ENCODE peak calls at places on chromosome 17, in ten cellular contexts. One of them, this sample, is unnamed.
A peak's percentile ranks its signal among the peaks of the same experiment; 100 is the strongest.

GRCh38 chr17:50539762-50540440 is 7.1 kb upstream of the SPATA20 start:
- DNase-seq in heart left ventricle: no peak
- DNase-seq in AG09309: no peak
- DNase-seq in HFF-Myc: no peak
- DNase-seq in GM20000: no peak
- DNase-seq in kidney epithelial cell: no peak
- DNase-seq in A549: no peak
- DNase-seq in psoas muscle: no peak
- DNase-seq in GM13976: no peak
- DNase-seq in RWPE1: peak; percentile 89
- DNase-seq in this sample: no peak

GRCh38 chr17:15289285-15290185 is 24.4 kb upstream of the PMP22 start:
- DNase-seq in heart left ventricle: no peak
- DNase-seq in AG09309: peak; percentile 92
- DNase-seq in HFF-Myc: no peak
- DNase-seq in GM20000: no peak
- DNase-seq in kidney epithelial cell: no peak
- DNase-seq in A549: peak; percentile 92
- DNase-seq in psoas muscle: no peak
- DNase-seq in GM13976: no peak
- DNase-seq in RWPE1: peak; percentile 17
- DNase-seq in this sample: no peak

GRCh38 chr17:61399131-61400057 is at the start of gene TBX2:
- DNase-seq in heart left ventricle: peak; percentile 84
- DNase-seq in AG09309: peak; percentile 83
- DNase-seq in HFF-Myc: no peak
- DNase-seq in GM20000: peak; percentile 61
- DNase-seq in kidney epithelial cell: peak; percentile 38
- DNase-seq in A549: peak; percentile 97
- DNase-seq in psoas muscle: peak; percentile 71
- DNase-seq in GM13976: no peak
- DNase-seq in RWPE1: peak; percentile 39
- DNase-seq in this sample: peak; percentile 98

GRCh38 chr17:74429604-74430384 is 2.1 kb upstream of the GPRC5C start:
- DNase-seq in heart left ventricle: peak; percentile 40
- DNase-seq in AG09309: no peak
- DNase-seq in HFF-Myc: no peak
- DNase-seq in GM20000: no peak
- DNase-seq in kidney epithelial cell: no peak
- DNase-seq in A549: no peak
- DNase-seq in psoas muscle: peak; percentile 83
- DNase-seq in GM13976: no peak
- DNase-seq in RWPE1: no peak
- DNase-seq in this sample: no peak

GRCh38 chr17:7095642-7096041 is 15.6 kb upstream of the CLEC10A start:
- DNase-seq in heart left ventricle: no peak
- DNase-seq in AG09309: no peak
- DNase-seq in HFF-Myc: no peak
- DNase-seq in GM20000: no peak
- DNase-seq in kidney epithelial cell: no peak
- DNase-seq in A549: no peak
- DNase-seq in psoas muscle: no peak
- DNase-seq in GM13976: peak; percentile 51
- DNase-seq in RWPE1: no peak
- DNase-seq in this sample: no peak

GRCh38 chr17:68697850-68698313 is 96.7 kb upstream of the FAM20A start:
- DNase-seq in heart left ventricle: no peak
- DNase-seq in AG09309: no peak
- DNase-seq in HFF-Myc: peak; percentile 57
- DNase-seq in GM20000: no peak
- DNase-seq in kidney epithelial cell: no peak
- DNase-seq in A549: no peak
- DNase-seq in psoas muscle: no peak
- DNase-seq in GM13976: no peak
- DNase-seq in RWPE1: peak; percentile 70
- DNase-seq in this sample: peak; percentile 68

GRCh38 chr17:57889892-57890856 is 40.3 kb upstream of the MRPS23 start:
- DNase-seq in heart left ventricle: peak; percentile 89
- DNase-seq in AG09309: peak; percentile 63
- DNase-seq in HFF-Myc: no peak
- DNase-seq in GM20000: no peak
- DNase-seq in kidney epithelial cell: no peak
- DNase-seq in A549: peak; percentile 83
- DNase-seq in psoas muscle: peak; percentile 98
- DNase-seq in GM13976: no peak
- DNase-seq in RWPE1: peak; percentile 87
- DNase-seq in this sample: peak; percentile 68

GRCh38 chr17:82571855-82572254 is 52.3 kb downstream of the FOXK2 start:
- DNase-seq in heart left ventricle: no peak
- DNase-seq in AG09309: no peak
- DNase-seq in HFF-Myc: no peak
- DNase-seq in GM20000: no peak
- DNase-seq in kidney epithelial cell: no peak
- DNase-seq in A549: no peak
- DNase-seq in psoas muscle: no peak
- DNase-seq in GM13976: no peak
- DNase-seq in RWPE1: no peak
- DNase-seq in this sample: no peak

GRCh38 chr17:563646-564045 is 151.0 kb downstream of the VPS53 start:
- DNase-seq in heart left ventricle: no peak
- DNase-seq in AG09309: no peak
- DNase-seq in HFF-Myc: no peak
- DNase-seq in GM20000: no peak
- DNase-seq in kidney epithelial cell: no peak
- DNase-seq in A549: no peak
- DNase-seq in psoas muscle: no peak
- DNase-seq in GM13976: peak; percentile 2
- DNase-seq in RWPE1: no peak
- DNase-seq in this sample: no peak

GRCh38 chr17:41325126-41325525 is 9.6 kb upstream of the KRTAP17-1 start:
- DNase-seq in heart left ventricle: no peak
- DNase-seq in AG09309: no peak
- DNase-seq in HFF-Myc: no peak
- DNase-seq in GM20000: no peak
- DNase-seq in kidney epithelial cell: no peak
- DNase-seq in A549: no peak
- DNase-seq in psoas muscle: no peak
- DNase-seq in GM13976: no peak
- DNase-seq in RWPE1: no peak
- DNase-seq in this sample: no peak

GRCh38 chr17:57576744-57577143 is 168.4 kb downstream of the CCDC182 start:
- DNase-seq in heart left ventricle: no peak
- DNase-seq in AG09309: no peak
- DNase-seq in HFF-Myc: no peak
- DNase-seq in GM20000: no peak
- DNase-seq in kidney epithelial cell: no peak
- DNase-seq in A549: no peak
- DNase-seq in psoas muscle: no peak
- DNase-seq in GM13976: no peak
- DNase-seq in RWPE1: no peak
- DNase-seq in this sample: no peak

GRCh38 chr17:9432121-9432866 is 143.3 kb downstream of the STX8 start:
- DNase-seq in heart left ventricle: no peak
- DNase-seq in AG09309: no peak
- DNase-seq in HFF-Myc: no peak
- DNase-seq in GM20000: peak; percentile 57
- DNase-seq in kidney epithelial cell: no peak
- DNase-seq in A549: no peak
- DNase-seq in psoas muscle: no peak
- DNase-seq in GM13976: peak; percentile 65
- DNase-seq in RWPE1: no peak
- DNase-seq in this sample: no peak

GRCh38 chr17:82544431-82545070 is 25.0 kb downstream of the FOXK2 start:
- DNase-seq in heart left ventricle: peak; percentile 56
- DNase-seq in AG09309: no peak
- DNase-seq in HFF-Myc: no peak
- DNase-seq in GM20000: no peak
- DNase-seq in kidney epithelial cell: no peak
- DNase-seq in A549: no peak
- DNase-seq in psoas muscle: peak; percentile 71
- DNase-seq in GM13976: no peak
- DNase-seq in RWPE1: no peak
- DNase-seq in this sample: no peak

GRCh38 chr17:57293077-57293476 is 36.8 kb downstream of the MSI2 start:
- DNase-seq in heart left ventricle: no peak
- DNase-seq in AG09309: no peak
- DNase-seq in HFF-Myc: no peak
- DNase-seq in GM20000: no peak
- DNase-seq in kidney epithelial cell: peak; percentile 77
- DNase-seq in A549: no peak
- DNase-seq in psoas muscle: no peak
- DNase-seq in GM13976: no peak
- DNase-seq in RWPE1: peak; percentile 95
- DNase-seq in this sample: no peak

GRCh38 chr17:4951486-4951885 is 567 bp downstream of the ENO3 start:
- DNase-seq in heart left ventricle: no peak
- DNase-seq in AG09309: no peak
- DNase-seq in HFF-Myc: no peak
- DNase-seq in GM20000: no peak
- DNase-seq in kidney epithelial cell: no peak
- DNase-seq in A549: no peak
- DNase-seq in psoas muscle: peak; percentile 78
- DNase-seq in GM13976: no peak
- DNase-seq in RWPE1: no peak
- DNase-seq in this sample: no peak

GRCh38 chr17:3818786-3819185 is 17.8 kb upstream of the ITGAE start:
- DNase-seq in heart left ventricle: no peak
- DNase-seq in AG09309: no peak
- DNase-seq in HFF-Myc: no peak
- DNase-seq in GM20000: no peak
- DNase-seq in kidney epithelial cell: no peak
- DNase-seq in A549: no peak
- DNase-seq in psoas muscle: no peak
- DNase-seq in GM13976: no peak
- DNase-seq in RWPE1: no peak
- DNase-seq in this sample: no peak

GRCh38 chr17:15342460-15342859 is 1.1 kb upstream of the TEKT3 start:
- DNase-seq in heart left ventricle: no peak
- DNase-seq in AG09309: no peak
- DNase-seq in HFF-Myc: no peak
- DNase-seq in GM20000: no peak
- DNase-seq in kidney epithelial cell: no peak
- DNase-seq in A549: no peak
- DNase-seq in psoas muscle: no peak
- DNase-seq in GM13976: no peak
- DNase-seq in RWPE1: no peak
- DNase-seq in this sample: no peak

GRCh38 chr17:45756266-45756989 is 27.7 kb upstream of the CRHR1 start:
- DNase-seq in heart left ventricle: no peak
- DNase-seq in AG09309: no peak
- DNase-seq in HFF-Myc: no peak
- DNase-seq in GM20000: no peak
- DNase-seq in kidney epithelial cell: no peak
- DNase-seq in A549: no peak
- DNase-seq in psoas muscle: no peak
- DNase-seq in GM13976: no peak
- DNase-seq in RWPE1: no peak
- DNase-seq in this sample: no peak
- TF ChIP-seq CTCF in heart left ventricle: no peak
- TF ChIP-seq CTCF in AG09309: no peak
- TF ChIP-seq CTCF in HFF-Myc: no peak
- TF ChIP-seq CTCF in GM20000: no peak
- TF ChIP-seq CTCF in kidney epithelial cell: no peak
- TF ChIP-seq CTCF in A549: no peak
- TF ChIP-seq CTCF in psoas muscle: no peak
- TF ChIP-seq CTCF in GM13976: no peak
- TF ChIP-seq CTCF in RWPE1: no peak
- TF ChIP-seq CTCF in this sample: no peak

GRCh38 chr17:75516619-75517276 is 420 bp downstream of the TSEN54 start:
- DNase-seq in heart left ventricle: peak; percentile 38
- DNase-seq in AG09309: no peak
- DNase-seq in HFF-Myc: no peak
- DNase-seq in GM20000: no peak
- DNase-seq in kidney epithelial cell: no peak
- DNase-seq in A549: peak; percentile 52
- DNase-seq in psoas muscle: no peak
- DNase-seq in GM13976: no peak
- DNase-seq in RWPE1: no peak
- DNase-seq in this sample: no peak

GRCh38 chr17:75518201-75518600 is 1.9 kb downstream of the TSEN54 start:
- DNase-seq in heart left ventricle: no peak
- DNase-seq in AG09309: no peak
- DNase-seq in HFF-Myc: no peak
- DNase-seq in GM20000: peak; percentile 71
- DNase-seq in kidney epithelial cell: no peak
- DNase-seq in A549: no peak
- DNase-seq in psoas muscle: no peak
- DNase-seq in GM13976: peak; percentile 68
- DNase-seq in RWPE1: no peak
- DNase-seq in this sample: no peak

GRCh38 chr17:75517277-75517865 is 1.0 kb downstream of the TSEN54 start:
- DNase-seq in heart left ventricle: peak; percentile 19
- DNase-seq in AG09309: no peak
- DNase-seq in HFF-Myc: no peak
- DNase-seq in GM20000: no peak
- DNase-seq in kidney epithelial cell: no peak
- DNase-seq in A549: peak; percentile 81
- DNase-seq in psoas muscle: no peak
- DNase-seq in GM13976: no peak
- DNase-seq in RWPE1: no peak
- DNase-seq in this sample: no peak

GRCh38 chr17:75521290-75521689 is 4.2 kb upstream of the LLGL2 start:
- DNase-seq in heart left ventricle: no peak
- DNase-seq in AG09309: no peak
- DNase-seq in HFF-Myc: no peak
- DNase-seq in GM20000: no peak
- DNase-seq in kidney epithelial cell: no peak
- DNase-seq in A549: no peak
- DNase-seq in psoas muscle: no peak
- DNase-seq in GM13976: no peak
- DNase-seq in RWPE1: no peak
- DNase-seq in this sample: no peak

GRCh38 chr17:75518983-75519540 is 2.7 kb downstream of the TSEN54 start:
- DNase-seq in heart left ventricle: no peak
- DNase-seq in AG09309: no peak
- DNase-seq in HFF-Myc: no peak
- DNase-seq in GM20000: no peak
- DNase-seq in kidney epithelial cell: no peak
- DNase-seq in A549: no peak
- DNase-seq in psoas muscle: no peak
- DNase-seq in GM13976: no peak
- DNase-seq in RWPE1: no peak
- DNase-seq in this sample: no peak
- TF ChIP-seq CTCF in heart left ventricle: no peak
- TF ChIP-seq CTCF in AG09309: no peak
- TF ChIP-seq CTCF in HFF-Myc: no peak
- TF ChIP-seq CTCF in GM20000: no peak
- TF ChIP-seq CTCF in kidney epithelial cell: no peak
- TF ChIP-seq CTCF in A549: no peak
- TF ChIP-seq CTCF in psoas muscle: no peak
- TF ChIP-seq CTCF in GM13976: no peak
- TF ChIP-seq CTCF in RWPE1: no peak
- TF ChIP-seq CTCF in this sample: no peak

GRCh38 chr17:52041123-52041617 is 117.3 kb downstream of the CA10 start:
- DNase-seq in heart left ventricle: no peak
- DNase-seq in AG09309: no peak
- DNase-seq in HFF-Myc: no peak
- DNase-seq in GM20000: no peak
- DNase-seq in kidney epithelial cell: no peak
- DNase-seq in A549: no peak
- DNase-seq in psoas muscle: no peak
- DNase-seq in GM13976: no peak
- DNase-seq in RWPE1: no peak
- DNase-seq in this sample: no peak
- TF ChIP-seq CTCF in heart left ventricle: no peak
- TF ChIP-seq CTCF in AG09309: no peak
- TF ChIP-seq CTCF in HFF-Myc: no peak
- TF ChIP-seq CTCF in GM20000: no peak
- TF ChIP-seq CTCF in kidney epithelial cell: no peak
- TF ChIP-seq CTCF in A549: no peak
- TF ChIP-seq CTCF in psoas muscle: no peak
- TF ChIP-seq CTCF in GM13976: no peak
- TF ChIP-seq CTCF in RWPE1: no peak
- TF ChIP-seq CTCF in this sample: no peak

GRCh38 chr17:35142467-35142796 is 329 bp upstream of the NLE1 start:
- DNase-seq in heart left ventricle: no peak
- DNase-seq in AG09309: no peak
- DNase-seq in HFF-Myc: no peak
- DNase-seq in GM20000: no peak
- DNase-seq in kidney epithelial cell: no peak
- DNase-seq in A549: no peak
- DNase-seq in psoas muscle: no peak
- DNase-seq in GM13976: no peak
- DNase-seq in RWPE1: no peak
- DNase-seq in this sample: no peak
- TF ChIP-seq CTCF in heart left ventricle: no peak
- TF ChIP-seq CTCF in AG09309: no peak
- TF ChIP-seq CTCF in HFF-Myc: no peak
- TF ChIP-seq CTCF in GM20000: no peak
- TF ChIP-seq CTCF in kidney epithelial cell: no peak
- TF ChIP-seq CTCF in A549: no peak
- TF ChIP-seq CTCF in psoas muscle: no peak
- TF ChIP-seq CTCF in GM13976: no peak
- TF ChIP-seq CTCF in RWPE1: peak; percentile 30
- TF ChIP-seq CTCF in this sample: no peak